ENCODE peak calls at places on chromosome X, in seven cellular contexts. Z is fibroblast of mammary gland; S is lung; J is CD8-positive, alpha-beta T cell; W is AG04449; P is left ventricle myocardium inferior; N is brain microvascular endothelial cell. U is an unnamed sample.

GRCh38 chrX:111616786-111617185 is 64.2 kb upstream of the ALG13 start:
- DNase-seq in Z (no peak), S (no peak), J (no peak), W (no peak), P (no peak), N (no peak), U (no peak)

GRCh38 chrX:73913580-73913979 is 350.6 kb downstream of the CHIC1 start:
- DNase-seq in Z (peak), S (no peak), J (no peak), W (no peak), P (no peak), N (peak), U (no peak)

GRCh38 chrX:153900806-153901752 is 3.4 kb upstream of the AVPR2 start:
- DNase-seq in Z (peak), S (peak), J (peak), W (peak), P (peak), N (peak), U (peak)

GRCh38 chrX:119622356-119623232 is 16.4 kb upstream of the NKRF start:
- DNase-seq in Z (peak), S (no peak), J (no peak), W (no peak), P (peak), N (peak), U (no peak)

GRCh38 chrX:36401774-36402173 is 482.2 kb downstream of the CFAP47 start:
- DNase-seq in Z (no peak), S (no peak), J (no peak), W (no peak), P (no peak), N (no peak), U (no peak)

GRCh38 chrX:153669174-153669890 is 4.3 kb downstream of the PNCK start:
- DNase-seq in Z (peak), S (no peak), J (peak), W (no peak), P (no peak), N (no peak), U (peak)

GRCh38 chrX:137926090-137926489 is 360.2 kb downstream of the ZIC3 start:
- DNase-seq in Z (no peak), S (no peak), J (no peak), W (no peak), P (no peak), N (no peak), U (no peak)

GRCh38 chrX:70437921-70438665 is 6.5 kb upstream of the DLG3 start:
- DNase-seq in Z (no peak), S (no peak), J (no peak), W (no peak), P (no peak), N (no peak), U (no peak)

GRCh38 chrX:110133735-110134370 is 130.9 kb downstream of the TMEM164 start:
- DNase-seq in Z (no peak), S (no peak), J (no peak), W (no peak), P (no peak), N (no peak), U (no peak)

DNA sequence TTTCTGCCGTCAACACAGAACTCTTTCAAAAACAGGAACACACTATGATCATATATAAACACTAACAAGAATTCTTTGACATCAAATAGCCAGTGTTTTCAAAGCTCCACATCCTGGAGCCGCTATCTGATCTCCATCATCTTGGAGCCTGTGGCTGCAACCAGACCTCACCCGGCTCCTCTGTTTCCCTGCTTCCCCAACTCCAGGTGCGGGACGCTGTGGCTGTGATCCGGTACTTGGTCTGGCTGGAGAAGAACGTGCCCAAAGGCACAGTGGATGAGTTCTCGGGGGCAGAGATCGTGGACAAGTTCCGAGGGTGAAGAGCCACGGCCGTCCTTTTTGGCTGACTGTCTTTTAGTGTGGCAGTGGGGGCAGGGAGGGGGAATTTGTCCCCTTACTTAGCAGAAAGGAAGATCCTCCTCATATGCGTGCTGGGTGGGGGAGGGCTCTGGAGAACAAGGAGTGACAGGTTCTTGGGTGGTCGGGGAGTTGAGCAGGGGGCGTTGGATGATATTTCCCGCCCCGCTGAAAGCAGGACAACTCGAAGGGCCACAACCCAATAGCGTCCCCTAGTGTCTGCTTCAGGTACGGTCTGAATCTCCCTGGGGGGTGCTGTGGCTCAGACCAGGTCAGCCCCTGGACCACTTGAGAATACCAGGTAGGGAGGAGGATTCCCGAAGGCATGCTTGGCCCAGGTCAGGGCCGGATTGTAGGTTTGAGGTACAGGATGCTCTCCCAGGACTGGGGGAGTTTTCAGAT is 15.7 kb downstream of the XPNPEP2 start:
- DNase-seq in Z (no peak), S (no peak), J (no peak), W (no peak), P (no peak), N (no peak), U (no peak)
- TF ChIP-seq CTCF in Z (peak), S (no peak), J (no peak), W (peak), P (peak), N (peak), U (peak)

DNA sequence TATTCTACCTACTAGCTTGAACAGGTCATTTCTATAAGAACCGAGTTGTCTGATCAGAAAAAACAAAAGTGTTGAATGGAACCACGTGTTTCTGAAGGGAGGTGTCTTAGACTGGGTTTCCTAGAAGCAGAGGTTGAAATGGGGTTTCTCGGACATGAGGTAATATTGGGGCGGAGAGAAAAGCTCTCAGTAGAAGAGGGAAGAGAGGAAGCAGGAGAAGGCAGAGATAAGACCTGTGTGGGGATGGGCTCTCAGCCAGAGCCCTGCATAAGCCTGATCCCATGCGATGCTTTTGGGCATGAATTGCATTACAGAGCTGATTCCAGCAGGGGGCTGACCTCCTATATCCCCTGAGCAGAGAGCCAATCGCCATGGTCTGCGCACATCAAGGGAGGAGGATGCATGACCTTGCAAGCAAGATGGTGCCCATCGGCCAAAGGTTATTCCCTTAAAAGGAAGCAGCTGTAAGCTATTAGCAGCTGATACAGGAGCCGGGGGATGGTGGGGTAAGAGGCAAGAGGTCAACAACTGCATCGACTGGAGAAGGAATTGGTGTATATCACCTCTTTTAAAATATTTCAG is 7.7 kb downstream of the ANOS1 start:
- DNase-seq in Z (no peak), S (no peak), J (no peak), W (no peak), P (no peak), N (no peak), U (no peak)
- TF ChIP-seq CTCF in Z (no peak), S (no peak), J (no peak), W (no peak), P (no peak), N (peak), U (peak)

DNA sequence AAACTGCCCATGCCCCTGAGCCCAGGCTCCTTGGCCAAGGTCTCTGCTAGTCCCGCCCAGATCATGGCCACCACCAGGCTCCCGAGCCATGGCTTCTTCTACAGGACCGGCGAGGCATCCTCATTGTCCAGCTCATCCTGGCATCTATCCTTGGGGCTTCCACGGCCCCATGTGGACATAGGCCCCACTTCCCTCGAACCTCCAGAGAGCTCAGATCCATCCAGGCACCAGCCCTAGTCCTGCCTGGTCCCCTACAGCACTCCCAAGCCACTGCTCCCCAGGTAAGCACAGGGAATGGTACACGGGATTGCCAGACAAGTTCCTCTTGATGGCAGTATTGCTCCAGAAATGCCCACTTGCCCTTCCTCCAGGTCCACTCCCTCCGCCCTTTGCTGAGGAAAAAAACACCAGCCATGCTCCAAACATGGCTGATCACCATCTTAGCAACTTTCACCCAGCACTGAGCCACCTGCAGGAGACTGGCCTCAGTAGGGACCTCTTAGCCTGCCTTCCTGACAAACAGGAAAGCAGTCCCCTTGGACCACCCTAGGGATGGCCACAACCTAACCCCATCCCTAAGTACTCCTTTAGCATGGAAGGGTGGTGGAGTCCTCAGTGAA is 272.1 kb upstream of the AGTR2 start:
- DNase-seq in Z (peak), S (peak), J (peak), W (no peak), P (no peak), N (no peak), U (peak)
- TF ChIP-seq CTCF in Z (peak), S (peak), J (no peak), W (no peak), P (no peak), N (no peak), U (peak)

GRCh38 chrX:129638917-129639316 is 15.8 kb downstream of the APLN start:
- DNase-seq in Z (no peak), S (no peak), J (no peak), W (no peak), P (no peak), N (no peak), U (no peak)
- TF ChIP-seq CTCF in Z (no peak), S (no peak), J (no peak), W (no peak), P (no peak), N (no peak), U (no peak)

GRCh38 chrX:108795240-108795639 is 58.9 kb upstream of the IRS4 start:
- DNase-seq in Z (no peak), S (no peak), J (no peak), W (no peak), P (no peak), N (no peak), U (no peak)
- TF ChIP-seq CTCF in Z (no peak), S (no peak), J (no peak), W (no peak), P (no peak), N (no peak), U (no peak)

U was measured in GM13977.